ENCODE peak calls at places on chromosome X, in six cellular contexts. V is GM03348, S is B cell, R is WTC11, Z is H7, K is globus pallidus. A is an unnamed sample.

GRCh38 chrX:112643721-112644120 is 36.0 kb downstream of the LHFPL1 start:
- DNase-seq in R (no peak), Z (no peak), K (no peak), V (no peak), S (no peak), A (no peak)

GRCh38 chrX:20521245-20521644 is 254.5 kb upstream of the RPS6KA3 start:
- DNase-seq in Z (no peak), K (no peak), V (peak; percentile 24), R (no peak), S (no peak), A (no peak)

GRCh38 chrX:16484338-16484737 is 165.6 kb upstream of the S100G start:
- DNase-seq in K (peak; percentile 37), V (peak; percentile 62), R (no peak), S (no peak), Z (no peak), A (no peak)

GRCh38 chrX:1485033-1485432 is 32.3 kb upstream of the ASMTL start:
- DNase-seq in R (no peak), S (peak; percentile 5), V (no peak), Z (no peak), K (no peak), A (no peak)

GRCh38 chrX:44101300-44101699 is 128.1 kb upstream of the NDP start:
- DNase-seq in R (no peak), V (no peak), K (no peak), S (no peak), Z (no peak), A (no peak)

GRCh38 chrX:1388651-1389050 is 3.3 kb downstream of the SLC25A6 start:
- DNase-seq in V (no peak), S (no peak), R (peak; percentile 4), K (no peak), Z (no peak), A (no peak)

GRCh38 chrX:45324941-45325340 is 124.3 kb upstream of the DIPK2B start:
- DNase-seq in V (no peak), S (no peak), Z (no peak), R (no peak), K (no peak), A (no peak)

GRCh38 chrX:9703406-9703805 is 62.2 kb downstream of the GPR143 start:
- DNase-seq in Z (no peak), K (no peak), V (no peak), R (no peak), S (no peak), A (no peak)